ENCODE peak calls at places on chromosomes 16 and 17, in seven cellular contexts. C is AG10803; X is T-helper 1 cell; V is activated CD8-positive, alpha-beta memory T cell treated with anti-CD3 and anti-CD28 coated beads for 4 hours; N is OCI-M1; Q is GM23338; M is tibial artery. W is an unnamed sample.

GRCh38 chr16:49499018-49499785 is 125.6 kb downstream of the C16orf78 start:
- DNase-seq in C (no peak), X (no peak), V (no peak), N (no peak), Q (no peak), M (peak), W (no peak)

GRCh38 chr17:3447625-3448024 is 14.0 kb upstream of the OR1E2 start:
- DNase-seq in C (no peak), X (no peak), V (no peak), N (peak), Q (peak), M (no peak), W (peak)

GRCh38 chr17:51079049-51079448 is 41.6 kb downstream of the SPAG9 start:
- DNase-seq in C (peak), X (no peak), V (no peak), N (no peak), Q (no peak), M (no peak), W (no peak)

GRCh38 chr17:74417178-74418045 is 14.5 kb upstream of the GPRC5C start:
- DNase-seq in C (peak), X (no peak), V (no peak), N (no peak), Q (no peak), M (no peak), W (no peak)

GRCh38 chr17:44587339-44587738 is 30.1 kb downstream of the FZD2 start:
- DNase-seq in C (peak), X (no peak), V (no peak), N (peak), Q (no peak), M (peak), W (peak)

GRCh38 chr17:61496957-61497653 is 44.9 kb downstream of the TBX4 start:
- DNase-seq in C (no peak), X (no peak), V (no peak), N (no peak), Q (no peak), M (no peak), W (no peak)

GRCh38 chr16:370443-370842 is at the start of gene MRPL28:
- DNase-seq in C (peak), X (peak), V (peak), N (peak), Q (peak), M (peak), W (peak)

GRCh38 chr17:37532751-37533150 is 43.1 kb downstream of the DUSP14 start:
- DNase-seq in C (no peak), X (no peak), V (no peak), N (no peak), Q (no peak), M (no peak), W (no peak)

GRCh38 chr17:40021471-40021961 is 6.3 kb downstream of the CSF3 start:
- DNase-seq in C (peak), X (no peak), V (no peak), N (no peak), Q (no peak), M (no peak), W (peak)

GRCh38 chr17:76544123-76544915 is 4.5 kb downstream of the PRCD start:
- DNase-seq in C (no peak), X (no peak), V (no peak), N (no peak), Q (peak), M (peak), W (no peak)

GRCh38 chr16:84115919-84116719 is 623 bp downstream of the MBTPS1 start:
- DNase-seq in C (peak), X (peak), V (peak), N (peak), Q (no peak), M (no peak), W (peak)

GRCh38 chr16:85449195-85449884 is 163.8 kb upstream of the GSE1 start:
- DNase-seq in C (no peak), X (no peak), V (no peak), N (no peak), Q (no peak), M (no peak), W (no peak)

GRCh38 chr17:81329279-81329926 is 34.3 kb upstream of the SLC38A10 start:
- DNase-seq in C (peak), X (no peak), V (no peak), N (no peak), Q (peak), M (peak), W (peak)

GRCh38 chr16:58651965-58652348 is 22.3 kb upstream of the CNOT1 start:
- DNase-seq in C (peak), X (no peak), V (no peak), N (no peak), Q (no peak), M (no peak), W (no peak)

GRCh38 chr17:20063665-20064648 is 54.8 kb downstream of the SPECC1 start:
- DNase-seq in C (peak), X (no peak), V (no peak), N (no peak), Q (peak), M (peak), W (no peak)

GRCh38 chr16:30184430-30185140 is 1.2 kb downstream of the CORO1A start:
- DNase-seq in C (no peak), X (peak), V (peak), N (peak), Q (peak), M (no peak), W (peak)

GRCh38 chr16:85461814-85462404 is 151.2 kb upstream of the GSE1 start:
- DNase-seq in C (peak), X (no peak), V (no peak), N (peak), Q (peak), M (no peak), W (peak)

GRCh38 chr16:49183911-49184310 is 97.7 kb downstream of the CBLN1 start:
- DNase-seq in C (no peak), X (no peak), V (no peak), N (peak), Q (peak), M (no peak), W (peak)

GRCh38 chr17:41082565-41083136 is 1.3 kb upstream of the KRTAP4-7 start:
- DNase-seq in C (peak), X (no peak), V (no peak), N (no peak), Q (no peak), M (no peak), W (no peak)

GRCh38 chr17:51946311-51946710 is 212.2 kb downstream of the CA10 start:
- DNase-seq in C (no peak), X (no peak), V (no peak), N (no peak), Q (no peak), M (no peak), W (no peak)

GRCh38 chr16:10386517-10387377 is 886 bp downstream of the ATF7IP2 start:
- DNase-seq in C (no peak), X (no peak), V (no peak), N (peak), Q (no peak), M (no peak), W (no peak)

GRCh38 chr17:44930667-44931066 is 15.4 kb upstream of the GFAP start:
- DNase-seq in C (no peak), X (no peak), V (no peak), N (no peak), Q (no peak), M (peak), W (no peak)

GRCh38 chr17:67043283-67043682 is 1.1 kb upstream of the CACNG1 start:
- DNase-seq in C (no peak), X (no peak), V (no peak), N (no peak), Q (no peak), M (no peak), W (no peak)

GRCh38 chr16:87310610-87311009 is 6.6 kb downstream of the C16orf95 start:
- DNase-seq in C (no peak), X (no peak), V (no peak), N (no peak), Q (no peak), M (no peak), W (no peak)

GRCh38 chr17:29740017-29740416 is 117.3 kb upstream of the CORO6 start:
- DNase-seq in C (no peak), X (no peak), V (no peak), N (no peak), Q (no peak), M (no peak), W (no peak)

GRCh38 chr16:81350306-81350615 is 35.5 kb downstream of the GAN start:
- DNase-seq in C (peak), X (no peak), V (no peak), N (no peak), Q (no peak), M (no peak), W (no peak)

GRCh38 chr17:28407130-28407973 is 1.3 kb upstream of the SLC46A1 start:
- DNase-seq in C (no peak), X (no peak), V (no peak), N (no peak), Q (peak), M (no peak), W (no peak)